ENCODE peak calls at places on chromosomes 13 and 19, in nine cellular contexts. G, D, R, L, Z, O, U, A and F are unnamed samples. For H3K27me3, the result is how much of the 10 kb centered on the place peaks cover.

GRCh38 chr13:93217701-93218100 is 8.9 kb upstream of the GPC6 start:
- DNase-seq in G (no peak), D (no peak), R (no peak), L (no peak), Z (no peak), O (no peak), U (no peak), A (no peak), F (no peak)

GRCh38 chr19:12987781-12988180 is 7.5 kb upstream of the NFIX start:
- DNase-seq in G (no peak), D (no peak), R (no peak), L (no peak), Z (no peak), O (no peak), U (no peak), A (no peak), F (no peak)

GRCh38 chr13:98340026-98340425 is 163.0 kb upstream of the RNF113B start:
- DNase-seq in G (no peak), D (no peak), R (no peak), L (no peak), Z (no peak), O (no peak), U (peak), A (no peak), F (no peak)

GRCh38 chr19:2352121-2352520 is 7.9 kb upstream of the TMPRSS9 start:
- DNase-seq in G (no peak), D (no peak), R (no peak), L (no peak), Z (no peak), O (no peak), U (no peak), A (no peak), F (no peak)

GRCh38 chr19:17202249-17202648 is 12.9 kb upstream of the USE1 start:
- DNase-seq in G (no peak), D (no peak), R (no peak), L (no peak), Z (no peak), O (no peak), U (no peak), A (no peak), F (no peak)

GRCh38 chr13:109751477-109751876 is 34.9 kb downstream of the IRS2 start:
- DNase-seq in G (no peak), D (no peak), R (no peak), L (no peak), Z (no peak), O (no peak), U (no peak), A (no peak), F (no peak)

GRCh38 chr19:4374451-4375163 is 25.7 kb downstream of the SH3GL1 start:
- DNase-seq in G (peak), D (no peak), R (no peak), L (peak), Z (peak), O (peak), U (peak), A (peak), F (no peak)

GRCh38 chr19:36097036-36097435 is 13.9 kb upstream of the OVOL3 start:
- DNase-seq in G (no peak), D (no peak), R (no peak), L (no peak), Z (no peak), O (no peak), U (no peak), A (no peak), F (no peak)

GRCh38 chr19:6976197-6976596 is 45.0 kb downstream of the MBD3L2B start:
- DNase-seq in G (no peak), D (no peak), R (no peak), L (no peak), Z (no peak), O (no peak), U (no peak), A (no peak), F (no peak)

GRCh38 chr19:52248256-52248655 is 21.1 kb upstream of the ZNF766 start:
- DNase-seq in G (peak), D (no peak), R (peak), L (no peak), Z (no peak), O (peak), U (peak), A (no peak), F (peak)

GRCh38 chr13:32281083-32281482 is 34.1 kb downstream of the ZAR1L start:
- DNase-seq in G (no peak), D (no peak), R (no peak), L (no peak), Z (no peak), O (no peak), U (no peak), A (no peak), F (no peak)

GRCh38 chr19:9431475-9431874 is 3.9 kb downstream of the ZNF266 start:
- DNase-seq in G (peak), D (peak), R (peak), L (no peak), Z (no peak), O (no peak), U (peak), A (no peak), F (peak)

GRCh38 chr13:64855506-64855905 is 2374.6 kb downstream of the PCDH9 start:
- DNase-seq in G (no peak), D (no peak), R (no peak), L (no peak), Z (no peak), O (no peak), U (peak), A (no peak), F (no peak)

GRCh38 chr19:1648156-1648925 is 4.1 kb downstream of the TCF3 start:
- DNase-seq in G (no peak), D (no peak), R (no peak), L (no peak), Z (no peak), O (no peak), U (no peak), A (peak), F (no peak)

GRCh38 chr13:38421590-38422560 is 72.2 kb downstream of the UFM1 start:
- DNase-seq in G (no peak), D (no peak), R (no peak), L (no peak), Z (no peak), O (no peak), U (peak), A (no peak), F (no peak)

GRCh38 chr19:46859637-46860124 is 1.1 kb upstream of the ARHGAP35 start:
- DNase-seq in G (no peak), D (no peak), R (no peak), L (peak), Z (no peak), O (peak), U (no peak), A (peak), F (no peak)

GRCh38 chr19:18099623-18099995 is 2.0 kb downstream of the MAST3 start:
- DNase-seq in G (no peak), D (no peak), R (no peak), L (no peak), Z (no peak), O (no peak), U (no peak), A (peak), F (no peak)

GRCh38 chr13:77779461-77780272 is 82.2 kb downstream of the SLAIN1 start:
- DNase-seq in G (peak), D (peak), R (peak), L (no peak), Z (no peak), O (no peak), U (peak), A (no peak), F (peak)

DNA sequence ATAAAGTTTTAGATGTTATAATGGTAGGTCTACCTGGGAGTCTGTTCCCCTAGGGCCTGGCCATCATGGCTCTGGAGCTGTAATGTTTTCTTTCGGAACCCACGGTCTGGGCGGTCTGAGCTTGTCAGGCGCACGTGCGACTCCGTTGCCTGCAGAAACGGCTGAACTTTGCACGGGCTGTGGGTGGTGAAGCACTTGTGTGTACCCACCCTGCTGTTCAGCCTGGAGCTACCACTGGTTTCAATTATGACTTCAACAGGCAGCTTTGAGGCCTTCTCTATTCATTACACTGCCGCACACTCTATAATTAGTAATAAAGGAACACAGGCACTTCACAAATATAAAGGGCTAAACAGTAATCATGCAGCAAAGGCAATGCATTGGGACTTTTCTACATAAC is 6.0 kb downstream of the PCDH8 start:
- DNase-seq in G (no peak), D (no peak), R (no peak), L (no peak), Z (no peak), O (no peak), U (no peak), A (no peak), F (no peak)
- H3K27me3 ChIP-seq in G (under half), D (under half), R (under half), L (half or more), Z (under half), O (under half), U (under half), A (half or more), F (under half)

GRCh38 chr13:99955107-99955746 is 16.3 kb downstream of the ZIC5 start:
- DNase-seq in G (no peak), D (no peak), R (no peak), L (no peak), Z (no peak), O (no peak), U (no peak), A (no peak), F (no peak)
- H3K27me3 ChIP-seq in G (under half), D (under half), R (under half), L (half or more), Z (under half), O (half or more), U (half or more), A (under half), F (under half)

GRCh38 chr13:30997697-30998547 is 65.5 kb downstream of the TEX26 start:
- DNase-seq in G (no peak), D (no peak), R (no peak), L (no peak), Z (no peak), O (no peak), U (no peak), A (no peak), F (no peak)

GRCh38 chr13:31000889-31001288 is 68.4 kb downstream of the TEX26 start:
- DNase-seq in G (no peak), D (no peak), R (no peak), L (no peak), Z (no peak), O (no peak), U (peak), A (no peak), F (no peak)

GRCh38 chr13:31001647-31002046 is 69.2 kb downstream of the TEX26 start:
- DNase-seq in G (no peak), D (no peak), R (no peak), L (no peak), Z (no peak), O (no peak), U (no peak), A (no peak), F (no peak)

GRCh38 chr13:30995331-30995730 is 62.9 kb downstream of the TEX26 start:
- DNase-seq in G (no peak), D (no peak), R (no peak), L (no peak), Z (no peak), O (no peak), U (no peak), A (no peak), F (no peak)

GRCh38 chr13:30998548-30999140 is 66.2 kb downstream of the TEX26 start:
- DNase-seq in G (no peak), D (no peak), R (no peak), L (no peak), Z (no peak), O (no peak), U (peak), A (no peak), F (no peak)
- H3K27me3 ChIP-seq in G (under half), D (under half), R (under half), L (under half), Z (under half), O (under half), U (under half), A (under half), F (under half)

GRCh38 chr19:50324331-50324730 is 4.8 kb downstream of the KCNC3 start:
- DNase-seq in G (no peak), D (no peak), R (no peak), L (no peak), Z (no peak), O (no peak), U (no peak), A (no peak), F (no peak)
- H3K27me3 ChIP-seq in G (under half), D (under half), R (under half), L (under half), Z (under half), O (under half), U (under half), A (under half), F (under half)

GRCh38 chr19:41203371-41203770 is 10.4 kb downstream of the CYP2S1 start:
- DNase-seq in G (no peak), D (no peak), R (no peak), L (no peak), Z (no peak), O (no peak), U (no peak), A (no peak), F (no peak)
- H3K27me3 ChIP-seq in G (under half), D (under half), R (under half), L (under half), Z (under half), O (under half), U (under half), A (under half), F (under half)

DNA sequence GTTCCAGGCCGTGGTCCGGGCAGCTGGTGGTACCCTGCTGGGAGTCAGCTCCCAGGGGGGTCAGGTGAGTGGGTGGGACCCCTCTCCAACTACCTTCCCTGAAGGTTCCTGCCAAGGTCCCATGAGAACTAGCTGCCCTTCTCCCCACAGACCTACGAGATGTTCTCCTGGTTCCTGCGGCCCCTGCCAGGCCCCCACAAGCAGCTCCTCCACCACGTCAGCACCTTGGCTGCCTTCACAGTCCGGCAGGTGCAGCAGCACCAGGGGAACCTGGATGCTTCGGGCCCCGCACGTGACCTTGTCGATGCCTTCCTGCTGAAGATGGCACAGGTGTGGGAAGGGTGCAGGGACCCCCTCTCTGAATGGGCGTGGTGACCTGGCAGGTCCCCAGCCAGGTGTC is 5.5 kb downstream of the CYP2S1 start:
- DNase-seq in G (no peak), D (no peak), R (no peak), L (no peak), Z (no peak), O (no peak), U (no peak), A (no peak), F (no peak)
- H3K27me3 ChIP-seq in G (under half), D (under half), R (under half), L (under half), Z (under half), O (under half), U (under half), A (under half), F (under half)

DNA sequence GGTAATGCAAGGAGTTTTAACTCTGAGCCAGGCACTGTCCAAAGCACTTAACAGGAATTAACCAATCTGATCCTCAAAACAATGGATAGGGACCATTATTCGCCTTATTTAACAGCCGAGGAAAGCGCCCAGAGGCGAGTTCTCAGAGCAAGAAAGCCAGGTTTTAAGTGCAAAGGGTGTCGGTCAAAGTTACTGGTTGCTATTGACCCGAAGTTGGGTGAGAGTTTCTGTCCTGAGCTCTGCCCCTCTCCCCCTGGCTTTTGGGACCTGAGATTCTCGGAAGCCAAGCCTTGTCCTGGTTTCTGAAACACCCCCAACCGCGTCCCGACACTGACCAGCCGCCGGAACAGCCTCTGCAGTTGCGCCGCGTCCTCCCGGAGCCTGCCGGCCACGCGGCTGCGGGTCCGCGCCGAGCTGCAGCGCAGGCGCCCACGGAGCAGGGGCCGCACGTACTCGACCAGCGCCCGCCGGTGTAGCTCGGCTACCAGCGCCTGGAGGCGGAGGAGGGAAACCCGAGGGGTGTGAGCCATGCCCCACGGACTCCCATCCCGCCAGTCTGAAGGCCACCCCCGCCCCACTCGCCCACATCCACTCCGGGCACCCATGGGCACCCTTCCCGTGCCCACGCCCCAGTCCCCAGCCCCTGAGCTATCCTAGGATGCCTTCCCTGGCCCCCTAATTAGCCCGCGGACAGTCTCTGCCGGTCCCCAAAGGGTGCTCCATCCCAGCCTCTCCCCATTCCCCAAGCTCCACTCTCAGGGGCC is 27.8 kb downstream of the EXOC3L2 start:
- DNase-seq in G (no peak), D (no peak), R (no peak), L (no peak), Z (no peak), O (no peak), U (peak), A (peak), F (no peak)
- H3K27me3 ChIP-seq in G (under half), D (under half), R (under half), L (half or more), Z (under half), O (under half), U (half or more), A (under half), F (under half)

GRCh38 chr19:33722456-33723239 is 74.0 kb upstream of the KCTD15 start:
- DNase-seq in G (no peak), D (no peak), R (no peak), L (no peak), Z (no peak), O (no peak), U (no peak), A (no peak), F (no peak)
- H3K27me3 ChIP-seq in G (under half), D (under half), R (under half), L (under half), Z (under half), O (under half), U (under half), A (under half), F (under half)

DNA sequence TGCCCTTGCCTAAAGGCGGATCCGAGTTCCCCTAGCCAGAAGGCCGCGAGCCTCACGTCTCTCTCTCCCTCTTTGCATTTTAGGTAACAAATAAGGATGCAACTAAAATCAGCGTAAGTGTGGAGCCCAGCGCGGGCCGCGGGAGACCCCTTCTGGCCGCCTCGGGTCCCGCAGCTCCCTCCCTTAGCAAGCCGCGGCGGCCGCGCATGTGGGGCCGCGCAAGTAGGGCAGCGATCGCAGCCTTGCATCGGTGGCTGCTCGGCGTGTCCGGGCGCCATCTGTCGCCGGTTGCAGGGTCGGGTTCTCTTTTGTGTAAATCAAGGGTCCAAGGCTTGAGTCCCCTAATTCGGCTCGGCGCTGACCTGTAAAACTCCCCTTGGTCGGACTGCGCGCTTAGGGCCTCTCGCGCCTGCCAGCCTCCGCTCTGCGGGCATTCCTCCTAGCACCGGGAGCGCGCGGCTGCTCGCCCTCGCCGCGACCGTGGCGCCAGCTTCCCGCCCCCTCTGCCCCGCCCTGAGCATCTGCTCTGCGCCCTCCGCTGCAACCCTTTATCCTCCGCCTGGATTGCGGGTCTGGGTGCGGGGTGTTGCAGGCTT is 2.7 kb downstream of the VSTM2B start:
- DNase-seq in G (no peak), D (peak), R (no peak), L (no peak), Z (no peak), O (peak), U (peak), A (peak), F (peak)
- H3K27me3 ChIP-seq in G (under half), D (under half), R (half or more), L (half or more), Z (under half), O (half or more), U (half or more), A (under half), F (half or more)